ENCODE peak calls at places on chromosomes 13 and 19, in five cellular contexts. One of them, this sample, is unnamed.

GRCh38 chr19:43148233-43148632 is 38.1 kb downstream of the PSG5 start:
- DNase-seq in cardiac fibroblast: peak
- DNase-seq in astrocyte of the spinal cord: peak
- DNase-seq in body of pancreas: no peak
- DNase-seq in AG04450: peak
- DNase-seq in this sample: peak

GRCh38 chr19:6577410-6578125 is 13.4 kb downstream of the CD70 start:
- DNase-seq in cardiac fibroblast: no peak
- DNase-seq in astrocyte of the spinal cord: no peak
- DNase-seq in body of pancreas: no peak
- DNase-seq in AG04450: no peak
- DNase-seq in this sample: peak

GRCh38 chr19:3700242-3701032 is at the start of gene PIP5K1C:
- DNase-seq in cardiac fibroblast: peak
- DNase-seq in astrocyte of the spinal cord: peak
- DNase-seq in body of pancreas: peak
- DNase-seq in AG04450: peak
- DNase-seq in this sample: peak

GRCh38 chr13:33235078-33235477 is 50.5 kb downstream of the STARD13 start:
- DNase-seq in cardiac fibroblast: peak
- DNase-seq in astrocyte of the spinal cord: peak
- DNase-seq in body of pancreas: no peak
- DNase-seq in AG04450: no peak
- DNase-seq in this sample: no peak

GRCh38 chr13:99307648-99308339 is 595 bp upstream of the GPR183 start:
- DNase-seq in cardiac fibroblast: peak
- DNase-seq in astrocyte of the spinal cord: peak
- DNase-seq in body of pancreas: peak
- DNase-seq in AG04450: no peak
- DNase-seq in this sample: peak

GRCh38 chr13:88339271-88339741 is 668.1 kb downstream of the SLITRK5 start:
- DNase-seq in cardiac fibroblast: no peak
- DNase-seq in astrocyte of the spinal cord: no peak
- DNase-seq in body of pancreas: no peak
- DNase-seq in AG04450: no peak
- DNase-seq in this sample: no peak

GRCh38 chr13:59891053-59891452 is 272.7 kb downstream of the DIAPH3 start:
- DNase-seq in cardiac fibroblast: no peak
- DNase-seq in astrocyte of the spinal cord: no peak
- DNase-seq in body of pancreas: no peak
- DNase-seq in AG04450: no peak
- DNase-seq in this sample: peak

GRCh38 chr19:4210166-4210731 is 19.1 kb upstream of the EBI3 start:
- DNase-seq in cardiac fibroblast: no peak
- DNase-seq in astrocyte of the spinal cord: no peak
- DNase-seq in body of pancreas: no peak
- DNase-seq in AG04450: no peak
- DNase-seq in this sample: no peak

GRCh38 chr13:79782541-79783216 is 301.7 kb downstream of the NDFIP2 start:
- DNase-seq in cardiac fibroblast: peak
- DNase-seq in astrocyte of the spinal cord: peak
- DNase-seq in body of pancreas: peak
- DNase-seq in AG04450: peak
- DNase-seq in this sample: peak

GRCh38 chr13:29059837-29060236 is 239.7 kb downstream of the MTUS2 start:
- DNase-seq in cardiac fibroblast: no peak
- DNase-seq in astrocyte of the spinal cord: no peak
- DNase-seq in body of pancreas: no peak
- DNase-seq in AG04450: no peak
- DNase-seq in this sample: no peak

GRCh38 chr13:80160110-80160509 is 180.8 kb downstream of the SPRY2 start:
- DNase-seq in cardiac fibroblast: no peak
- DNase-seq in astrocyte of the spinal cord: no peak
- DNase-seq in body of pancreas: no peak
- DNase-seq in AG04450: no peak
- DNase-seq in this sample: no peak

GRCh38 chr13:51715613-51716012 is 88.3 kb downstream of the DHRS12 start:
- DNase-seq in cardiac fibroblast: no peak
- DNase-seq in astrocyte of the spinal cord: no peak
- DNase-seq in body of pancreas: no peak
- DNase-seq in AG04450: no peak
- DNase-seq in this sample: peak

GRCh38 chr19:15935167-15935702 is 906 bp upstream of the CYP4F11 start:
- DNase-seq in cardiac fibroblast: no peak
- DNase-seq in astrocyte of the spinal cord: no peak
- DNase-seq in body of pancreas: peak
- DNase-seq in AG04450: no peak
- DNase-seq in this sample: no peak

GRCh38 chr13:32471187-32471922 is 43.4 kb upstream of the N4BP2L1 start:
- DNase-seq in cardiac fibroblast: peak
- DNase-seq in astrocyte of the spinal cord: no peak
- DNase-seq in body of pancreas: no peak
- DNase-seq in AG04450: peak
- DNase-seq in this sample: no peak

GRCh38 chr13:99746857-99747710 is 224.5 kb downstream of the ZIC5 start:
- DNase-seq in cardiac fibroblast: no peak
- DNase-seq in astrocyte of the spinal cord: no peak
- DNase-seq in body of pancreas: no peak
- DNase-seq in AG04450: no peak
- DNase-seq in this sample: no peak

GRCh38 chr19:10433131-10433536 is 12.8 kb downstream of the PDE4A start:
- DNase-seq in cardiac fibroblast: no peak
- DNase-seq in astrocyte of the spinal cord: no peak
- DNase-seq in body of pancreas: peak
- DNase-seq in AG04450: no peak
- DNase-seq in this sample: no peak

GRCh38 chr13:73731564-73731963 is 402.6 kb downstream of the KLF12 start:
- DNase-seq in cardiac fibroblast: no peak
- DNase-seq in astrocyte of the spinal cord: no peak
- DNase-seq in body of pancreas: no peak
- DNase-seq in AG04450: no peak
- DNase-seq in this sample: no peak

GRCh38 chr19:6127716-6128335 is 7.6 kb upstream of the ACSBG2 start:
- DNase-seq in cardiac fibroblast: peak
- DNase-seq in astrocyte of the spinal cord: no peak
- DNase-seq in body of pancreas: no peak
- DNase-seq in AG04450: no peak
- DNase-seq in this sample: peak

GRCh38 chr13:42401376-42401775 is 129.4 kb downstream of the AKAP11 start:
- DNase-seq in cardiac fibroblast: no peak
- DNase-seq in astrocyte of the spinal cord: no peak
- DNase-seq in body of pancreas: no peak
- DNase-seq in AG04450: no peak
- DNase-seq in this sample: peak

GRCh38 chr13:60511637-60512036 is 114.6 kb downstream of the TDRD3 start:
- DNase-seq in cardiac fibroblast: no peak
- DNase-seq in astrocyte of the spinal cord: no peak
- DNase-seq in body of pancreas: no peak
- DNase-seq in AG04450: no peak
- DNase-seq in this sample: no peak

GRCh38 chr13:20988033-20988908 is 73.1 kb downstream of the LATS2 start:
- DNase-seq in cardiac fibroblast: no peak
- DNase-seq in astrocyte of the spinal cord: no peak
- DNase-seq in body of pancreas: no peak
- DNase-seq in AG04450: no peak
- DNase-seq in this sample: no peak

GRCh38 chr19:33193864-33194362 is at the start of gene LRP3:
- DNase-seq in cardiac fibroblast: peak
- DNase-seq in astrocyte of the spinal cord: no peak
- DNase-seq in body of pancreas: peak
- DNase-seq in AG04450: no peak
- DNase-seq in this sample: no peak

GRCh38 chr13:34411177-34411576 is 530.9 kb upstream of the NBEA start:
- DNase-seq in cardiac fibroblast: no peak
- DNase-seq in astrocyte of the spinal cord: no peak
- DNase-seq in body of pancreas: no peak
- DNase-seq in AG04450: no peak
- DNase-seq in this sample: no peak

GRCh38 chr13:39875583-39875982 is 220.1 kb downstream of the COG6 start:
- DNase-seq in cardiac fibroblast: peak
- DNase-seq in astrocyte of the spinal cord: peak
- DNase-seq in body of pancreas: no peak
- DNase-seq in AG04450: no peak
- DNase-seq in this sample: no peak

GRCh38 chr13:23741879-23742510 is 147.2 kb downstream of the MIPEP start:
- DNase-seq in cardiac fibroblast: peak
- DNase-seq in astrocyte of the spinal cord: no peak
- DNase-seq in body of pancreas: no peak
- DNase-seq in AG04450: no peak
- DNase-seq in this sample: no peak
- TF ChIP-seq CTCF in cardiac fibroblast: peak
- TF ChIP-seq CTCF in astrocyte of the spinal cord: peak
- TF ChIP-seq CTCF in body of pancreas: no peak
- TF ChIP-seq CTCF in AG04450: peak
- TF ChIP-seq CTCF in this sample: peak

DNA sequence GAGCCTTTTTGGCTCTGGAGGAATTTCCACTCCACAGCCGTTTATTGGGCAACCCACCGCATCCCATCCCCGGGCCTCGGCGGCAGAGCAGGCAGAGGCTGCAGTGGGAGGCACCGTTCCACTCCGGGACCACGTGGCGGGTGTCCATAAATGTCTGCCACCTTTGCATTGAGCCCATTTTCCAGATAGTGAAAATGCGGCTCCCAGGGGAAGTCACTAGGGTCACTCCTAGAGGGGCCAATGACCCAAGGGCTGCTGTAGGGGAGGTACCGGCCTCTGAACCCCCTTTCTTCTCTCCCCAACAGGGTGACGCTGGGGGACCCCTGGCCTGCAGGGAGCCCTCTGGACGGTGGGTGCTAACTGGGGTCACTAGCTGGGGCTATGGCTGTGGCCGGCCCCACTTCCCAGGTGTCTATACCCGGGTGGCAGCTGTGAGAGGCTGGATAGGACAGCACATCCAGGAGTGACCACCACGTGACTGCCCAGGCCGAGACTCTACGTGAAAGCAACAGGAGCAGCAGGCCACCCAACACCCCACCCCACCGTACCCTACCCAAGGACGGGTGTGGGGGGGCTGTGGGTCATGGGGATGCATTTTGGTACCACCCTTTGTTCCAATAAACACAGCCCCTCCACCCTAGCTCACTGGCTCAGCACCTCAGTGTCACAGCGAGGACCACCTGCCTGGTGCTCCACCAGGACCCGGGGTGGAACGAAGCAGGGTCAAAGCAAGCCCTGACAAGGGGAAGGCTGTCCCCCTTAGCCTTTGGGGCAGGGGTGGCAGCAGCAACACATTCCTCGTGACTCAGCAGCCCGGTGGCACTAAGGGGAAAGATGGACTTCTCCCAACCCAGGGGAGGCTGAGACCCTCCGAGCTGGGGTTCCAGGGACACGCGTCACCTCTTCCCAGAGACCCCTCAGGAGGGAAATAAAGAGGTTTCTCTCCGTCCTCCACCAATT is 1.5 kb downstream of the TIMM13 start:
- DNase-seq in cardiac fibroblast: no peak
- DNase-seq in astrocyte of the spinal cord: no peak
- DNase-seq in body of pancreas: no peak
- DNase-seq in AG04450: no peak
- DNase-seq in this sample: no peak
- H3K4me3 ChIP-seq in cardiac fibroblast: peak
- H3K4me3 ChIP-seq in astrocyte of the spinal cord: peak
- H3K4me3 ChIP-seq in body of pancreas: peak
- H3K4me3 ChIP-seq in AG04450: peak
- H3K4me3 ChIP-seq in this sample: peak

DNA sequence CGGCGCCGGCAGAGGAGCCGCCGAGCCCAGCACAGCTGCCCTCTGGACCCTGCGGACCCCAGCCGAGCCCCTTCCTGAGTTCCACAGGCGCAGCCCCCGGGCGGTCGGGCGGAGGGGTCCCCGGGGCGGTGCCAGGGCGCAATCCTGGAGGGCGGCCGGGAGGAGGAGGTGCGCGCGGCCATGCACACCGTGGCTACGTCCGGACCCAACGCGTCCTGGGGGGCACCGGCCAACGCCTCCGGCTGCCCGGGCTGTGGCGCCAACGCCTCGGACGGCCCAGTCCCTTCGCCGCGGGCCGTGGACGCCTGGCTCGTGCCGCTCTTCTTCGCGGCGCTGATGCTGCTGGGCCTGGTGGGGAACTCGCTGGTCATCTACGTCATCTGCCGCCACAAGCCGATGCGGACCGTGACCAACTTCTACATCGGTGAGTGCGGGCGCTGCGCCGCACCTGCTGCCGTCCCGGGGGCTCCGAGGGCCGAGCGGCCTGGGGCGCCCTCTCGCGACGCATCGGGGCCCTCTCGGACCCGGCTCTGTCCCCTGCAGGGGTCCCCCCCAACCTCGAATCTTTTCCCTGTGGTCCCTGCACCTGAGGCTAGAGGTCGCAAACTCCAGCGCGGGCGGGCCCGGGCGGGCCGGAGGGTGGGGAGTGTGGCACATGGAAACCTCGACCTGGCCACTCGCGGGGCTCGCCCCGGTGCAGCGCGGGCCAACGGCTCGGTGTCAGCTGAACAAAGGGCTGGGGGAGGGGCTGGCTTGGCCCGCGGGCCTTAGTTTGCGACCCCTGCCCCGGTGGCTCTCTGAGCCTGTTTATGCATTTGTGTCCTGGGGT is at the start of gene KISS1R:
- DNase-seq in cardiac fibroblast: no peak
- DNase-seq in astrocyte of the spinal cord: no peak
- DNase-seq in body of pancreas: peak
- DNase-seq in AG04450: no peak
- DNase-seq in this sample: no peak
- TF ChIP-seq CTCF in cardiac fibroblast: peak
- TF ChIP-seq CTCF in astrocyte of the spinal cord: peak
- TF ChIP-seq CTCF in body of pancreas: peak
- TF ChIP-seq CTCF in AG04450: peak
- TF ChIP-seq CTCF in this sample: peak

GRCh38 chr19:12995596-12996541 is 594 bp downstream of the NFIX start:
- DNase-seq in cardiac fibroblast: peak
- DNase-seq in astrocyte of the spinal cord: no peak
- DNase-seq in body of pancreas: peak
- DNase-seq in AG04450: no peak
- DNase-seq in this sample: no peak

GRCh38 chr19:12992729-12993128 is 2.5 kb upstream of the NFIX start:
- DNase-seq in cardiac fibroblast: no peak
- DNase-seq in astrocyte of the spinal cord: no peak
- DNase-seq in body of pancreas: no peak
- DNase-seq in AG04450: no peak
- DNase-seq in this sample: no peak

GRCh38 chr19:12996542-12997094 is 1.3 kb downstream of the NFIX start:
- DNase-seq in cardiac fibroblast: no peak
- DNase-seq in astrocyte of the spinal cord: no peak
- DNase-seq in body of pancreas: peak
- DNase-seq in AG04450: no peak
- DNase-seq in this sample: no peak

GRCh38 chr19:12993562-12993961 is 1.7 kb upstream of the NFIX start:
- DNase-seq in cardiac fibroblast: no peak
- DNase-seq in astrocyte of the spinal cord: no peak
- DNase-seq in body of pancreas: no peak
- DNase-seq in AG04450: no peak
- DNase-seq in this sample: no peak

GRCh38 chr19:12994701-12995595 is at the start of gene NFIX:
- DNase-seq in cardiac fibroblast: peak
- DNase-seq in astrocyte of the spinal cord: peak
- DNase-seq in body of pancreas: peak
- DNase-seq in AG04450: no peak
- DNase-seq in this sample: no peak
- H3K4me3 ChIP-seq in cardiac fibroblast: peak
- H3K4me3 ChIP-seq in astrocyte of the spinal cord: peak
- H3K4me3 ChIP-seq in body of pancreas: peak
- H3K4me3 ChIP-seq in AG04450: peak
- H3K4me3 ChIP-seq in this sample: peak